ENCODE peak calls at places on chromosomes 7 and 10, in four cellular contexts. A, S, D and Y are unnamed samples.

GRCh38 chr7:82044497-82045080 is 274.7 kb upstream of the HGF start:
- DNase-seq in A (no peak), S (peak), D (no peak), Y (no peak)

GRCh38 chr10:86315543-86315942 is 51.1 kb downstream of the GRID1 start:
- DNase-seq in A (no peak), S (no peak), D (no peak), Y (no peak)

GRCh38 chr10:108901766-108902365 is 1021.4 kb downstream of the XPNPEP1 start:
- DNase-seq in A (no peak), S (no peak), D (no peak), Y (no peak)

GRCh38 chr7:81367335-81367801 is 402.5 kb downstream of the HGF start:
- DNase-seq in A (no peak), S (peak), D (peak), Y (no peak)

GRCh38 chr10:30433286-30433778 is 652 bp upstream of the MAP3K8 start:
- DNase-seq in A (no peak), S (peak), D (no peak), Y (peak)

GRCh38 chr7:121329460-121330052 is 756 bp downstream of the WNT16 start:
- DNase-seq in A (peak), S (peak), D (no peak), Y (no peak)

GRCh38 chr10:92464364-92464763 is 109.5 kb downstream of the IDE start:
- DNase-seq in A (no peak), S (no peak), D (no peak), Y (no peak)

GRCh38 chr10:25174461-25175230 is at the start of gene GPR158:
- DNase-seq in A (peak), S (peak), D (peak), Y (peak)

GRCh38 chr10:6751363-6751762 is 171.3 kb upstream of the PRKCQ start:
- DNase-seq in A (no peak), S (no peak), D (no peak), Y (no peak)

GRCh38 chr7:52261052-52261451 is 774.4 kb upstream of the POM121L12 start:
- DNase-seq in A (no peak), S (no peak), D (no peak), Y (no peak)

GRCh38 chr10:34698979-34699378 is 116.1 kb downstream of the PARD3 start:
- DNase-seq in A (no peak), S (peak), D (no peak), Y (no peak)